ENCODE peak calls at places on chromosomes 1 and 21, in six cellular contexts. Y, K, A, D, I and Q are unnamed samples.

GRCh38 chr1:156483397-156483796 is 17.2 kb downstream of the MEF2D start:
- DNase-seq in Y (no peak), K (no peak), A (no peak), D (no peak), I (no peak), Q (no peak)

GRCh38 chr1:219324629-219325367 is 151.1 kb downstream of the LYPLAL1 start:
- DNase-seq in Y (no peak), K (no peak), A (no peak), D (peak), I (no peak), Q (no peak)

GRCh38 chr1:217014066-217014465 is 290.8 kb upstream of the ESRRG start:
- DNase-seq in Y (no peak), K (no peak), A (no peak), D (no peak), I (no peak), Q (no peak)

GRCh38 chr1:44511769-44512168 is 106.7 kb downstream of the RNF220 start:
- DNase-seq in Y (no peak), K (no peak), A (no peak), D (no peak), I (no peak), Q (peak)

GRCh38 chr1:36508257-36508656 is 25.5 kb upstream of the CSF3R start:
- DNase-seq in Y (no peak), K (no peak), A (no peak), D (no peak), I (no peak), Q (no peak)

GRCh38 chr1:145979746-145980435 is 15.4 kb downstream of the POLR3GL start:
- DNase-seq in Y (no peak), K (no peak), A (no peak), D (peak), I (no peak), Q (no peak)

GRCh38 chr1:187999973-188000372 is 1171.2 kb downstream of the PLA2G4A start:
- DNase-seq in Y (peak), K (no peak), A (no peak), D (peak), I (no peak), Q (no peak)

GRCh38 chr1:101022294-101022693 is 3.3 kb downstream of the DPH5 start:
- DNase-seq in Y (no peak), K (no peak), A (no peak), D (peak), I (peak), Q (no peak)

GRCh38 chr21:40841524-40842196 is 5.3 kb downstream of the DSCAM start:
- DNase-seq in Y (peak), K (peak), A (peak), D (no peak), I (peak), Q (no peak)

GRCh38 chr1:3125546-3126368 is 56.8 kb downstream of the PRDM16 start:
- DNase-seq in Y (no peak), K (no peak), A (no peak), D (no peak), I (no peak), Q (no peak)

GRCh38 chr1:207910678-207911354 is at the start of gene CD34:
- DNase-seq in Y (peak), K (peak), A (no peak), D (no peak), I (peak), Q (peak)

GRCh38 chr1:119918301-119918700 is 22.0 kb upstream of the ADAM30 start:
- DNase-seq in Y (no peak), K (no peak), A (no peak), D (no peak), I (no peak), Q (no peak)